ENCODE peak calls at places on chromosomes 3 and 15, in ten cellular contexts. N is nucleus accumbens; P is RWPE2; R is amniotic stem cell; E is MCF 10A; Y is stimulated activated CD8-positive, alpha-beta memory T cell treated with anti-CD3 and anti-CD28 coated beads, Interleukin-4, amount 100 ng/mL, for 24 hours; D is A673; W is mammary epithelial cell; L is A172; Q is NCI-H510A. X is an unnamed sample.
A peak's percentile ranks its signal among the peaks of the same experiment; 100 is the strongest.

GRCh38 chr3:42501681-42502428 is 588 bp upstream of the VIPR1 start:
- DNase-seq in D (peak; percentile 16), W (peak; percentile 52), Y (peak; percentile 42), N (peak; percentile 26), L (no peak), P (peak; percentile 52), R (no peak), E (peak; percentile 38), Q (peak; percentile 44), X (peak; percentile 54)

GRCh38 chr3:73874596-73874995 is 249.9 kb upstream of the PDZRN3 start:
- DNase-seq in R (no peak), P (no peak), Y (no peak), E (no peak), Q (no peak), N (no peak), W (no peak), D (no peak), L (no peak), X (no peak)

GRCh38 chr15:47718474-47719440 is 1.5 kb downstream of the SEMA6D start:
- DNase-seq in R (no peak), Y (no peak), E (no peak), W (peak; percentile 3), P (no peak), D (peak; percentile 49), N (peak; percentile 5), L (no peak), Q (no peak), X (no peak)

GRCh38 chr3:39848365-39848764 is 39.0 kb downstream of the MYRIP start:
- DNase-seq in L (no peak), R (no peak), D (no peak), Y (no peak), E (no peak), Q (no peak), W (no peak), P (no peak), N (no peak), X (peak; percentile 62)

GRCh38 chr3:4899654-4900236 is 79.5 kb upstream of the BHLHE40 start:
- DNase-seq in P (no peak), R (no peak), L (no peak), N (peak; percentile 16), W (no peak), Q (no peak), E (no peak), D (no peak), Y (no peak), X (no peak)

GRCh38 chr3:139533781-139534443 is 5.6 kb downstream of the RBP1 start:
- DNase-seq in W (peak; percentile 81), D (peak; percentile 76), P (no peak), R (no peak), N (peak; percentile 7), E (peak; percentile 27), Y (no peak), L (peak; percentile 64), Q (no peak), X (no peak)

GRCh38 chr3:128549283-128550112 is 56.5 kb upstream of the GATA2 start:
- DNase-seq in L (peak; percentile 86), D (peak; percentile 22), R (no peak), W (peak; percentile 46), Y (no peak), E (peak; percentile 90), P (peak; percentile 80), Q (no peak), N (no peak), X (no peak)

GRCh38 chr3:123096701-123097100 is 29.9 kb downstream of the PDIA5 start:
- DNase-seq in N (peak; percentile 70), Y (no peak), W (no peak), E (no peak), L (peak; percentile 45), P (no peak), D (no peak), Q (no peak), R (no peak), X (no peak)

GRCh38 chr3:28247286-28247685 is 5.9 kb downstream of the CMC1 start:
- DNase-seq in P (no peak), Y (no peak), Q (no peak), R (no peak), N (no peak), W (no peak), L (no peak), D (no peak), E (no peak), X (no peak)

GRCh38 chr3:197478746-197479668 is 76.8 kb downstream of the BDH1 start:
- DNase-seq in W (peak; percentile 81), D (peak; percentile 88), E (peak; percentile 61), Y (no peak), Q (no peak), R (peak; percentile 35), L (peak; percentile 93), P (no peak), N (peak; percentile 22), X (no peak)

GRCh38 chr3:107938128-107938527 is 152.7 kb downstream of the CD47 start:
- DNase-seq in N (peak; percentile 2), R (no peak), Q (no peak), E (peak; percentile 53), D (peak; percentile 53), P (no peak), Y (no peak), L (peak; percentile 44), W (peak; percentile 46), X (peak; percentile 70)

GRCh38 chr15:58551764-58552504 is 120.1 kb downstream of the LIPC start:
- DNase-seq in Q (no peak), L (peak; percentile 80), N (no peak), W (peak; percentile 92), P (no peak), Y (no peak), R (peak; percentile 36), E (peak; percentile 93), D (no peak), X (no peak)

GRCh38 chr3:174540536-174540935 is 318.6 kb upstream of the NAALADL2 start:
- DNase-seq in Y (no peak), N (no peak), P (no peak), W (no peak), R (no peak), E (no peak), D (no peak), Q (no peak), L (no peak), X (no peak)

GRCh38 chr3:124329723-124330122 is 337.8 kb upstream of the ROPN1 start:
- DNase-seq in W (no peak), Y (no peak), D (no peak), L (no peak), R (no peak), N (no peak), Q (no peak), E (no peak), P (no peak), X (no peak)

GRCh38 chr3:20107722-20108121 is 67.5 kb downstream of the KAT2B start:
- DNase-seq in D (no peak), L (no peak), E (no peak), N (no peak), Y (no peak), R (no peak), W (no peak), P (no peak), Q (no peak), X (no peak)

GRCh38 chr15:77021803-77022381 is 27.0 kb downstream of the PSTPIP1 start:
- DNase-seq in R (peak; percentile 5), P (no peak), N (no peak), Q (no peak), D (no peak), W (no peak), Y (peak; percentile 29), L (peak; percentile 81), E (no peak), X (no peak)

GRCh38 chr3:186646841-186647240 is 6.6 kb downstream of the FETUB start:
- DNase-seq in Q (no peak), R (no peak), D (no peak), N (no peak), W (no peak), Y (no peak), P (no peak), L (no peak), E (no peak), X (no peak)

GRCh38 chr3:43176666-43177065 is 70.8 kb upstream of the POMGNT2 start:
- DNase-seq in D (no peak), Y (no peak), E (no peak), L (no peak), P (no peak), N (no peak), R (no peak), W (no peak), Q (no peak), X (no peak)

GRCh38 chr3:42493798-42494151 is 8.7 kb upstream of the VIPR1 start:
- DNase-seq in E (no peak), L (no peak), R (no peak), N (no peak), W (no peak), Y (no peak), P (peak; percentile 38), Q (no peak), D (no peak), X (no peak)

GRCh38 chr3:123648696-123649405 is 64.0 kb upstream of the HACD2 start:
- DNase-seq in Q (no peak), E (no peak), P (no peak), L (no peak), R (no peak), D (no peak), Y (no peak), N (no peak), W (no peak), X (no peak)

GRCh38 chr15:81225161-81225671 is 28.5 kb downstream of the IL16 start:
- DNase-seq in E (no peak), Y (no peak), Q (no peak), R (no peak), W (no peak), L (no peak), N (no peak), P (no peak), D (no peak), X (no peak)

GRCh38 chr15:89462198-89462912 is 34.0 kb downstream of the RHCG start:
- DNase-seq in W (no peak), Q (no peak), D (peak; percentile 67), P (no peak), Y (no peak), N (peak; percentile 44), L (peak; percentile 67), R (no peak), E (peak; percentile 57), X (peak; percentile 79)

GRCh38 chr15:98807262-98807661 is 158.9 kb downstream of the IGF1R start:
- DNase-seq in P (no peak), N (no peak), Y (no peak), D (peak; percentile 28), E (peak; percentile 30), L (no peak), Q (no peak), W (no peak), R (no peak), X (no peak)

GRCh38 chr3:189311521-189311920 is 139.8 kb downstream of the TPRG1 start:
- DNase-seq in L (no peak), R (no peak), E (no peak), Q (no peak), W (no peak), P (no peak), N (no peak), D (no peak), Y (no peak), X (no peak)

GRCh38 chr3:109382573-109382972 is 45.2 kb upstream of the DPPA4 start:
- DNase-seq in Y (no peak), E (no peak), W (no peak), Q (peak; percentile 1), D (no peak), L (no peak), N (no peak), P (no peak), R (no peak), X (no peak)

GRCh38 chr15:79970921-79971434 is at the start of gene BCL2A1:
- DNase-seq in Y (no peak), N (peak; percentile 11), Q (no peak), E (peak; percentile 68), D (no peak), L (no peak), P (no peak), W (peak; percentile 96), R (no peak), X (peak; percentile 47)

GRCh38 chr15:42499888-42500609 is 4.6 kb downstream of the SNAP23 start:
- DNase-seq in D (no peak), P (no peak), W (no peak), E (peak; percentile 23), R (no peak), L (peak; percentile 8), Y (no peak), N (no peak), Q (no peak), X (no peak)

GRCh38 chr3:37694236-37694635 is 167.4 kb upstream of the CTDSPL start:
- DNase-seq in N (no peak), R (no peak), D (no peak), E (no peak), L (no peak), P (no peak), Y (no peak), W (no peak), Q (peak; percentile 40), X (no peak)

X was measured in Karpas-422.